ENCODE peak calls at places on chromosomes 4 and X, in five cellular contexts. V, J, T, D and U are unnamed samples.

GRCh38 chrX:39534949-39535348 is 562.8 kb downstream of the BCOR start:
- DNase-seq in V (no peak), J (no peak), T (no peak), D (no peak), U (no peak)

GRCh38 chr4:151266542-151266941 is 10.4 kb upstream of the PRSS48 start:
- DNase-seq in V (peak; percentile 59), J (no peak), T (no peak), D (no peak), U (no peak)

GRCh38 chr4:112130903-112131302 is 14.4 kb upstream of the FAM241A start:
- DNase-seq in V (peak; percentile 65), J (no peak), T (no peak), D (no peak), U (no peak)

GRCh38 chr4:128394778-128395177 is 107.2 kb upstream of the PGRMC2 start:
- DNase-seq in V (peak; percentile 80), J (no peak), T (peak; percentile 79), D (no peak), U (no peak)

GRCh38 chr4:155672342-155672741 is 5.7 kb downstream of the GUCY1A1 start:
- DNase-seq in V (no peak), J (no peak), T (no peak), D (no peak), U (no peak)

GRCh38 chr4:31228068-31228467 is 507.9 kb downstream of the PCDH7 start:
- DNase-seq in V (no peak), J (no peak), T (no peak), D (no peak), U (no peak)

GRCh38 chr4:149101649-149102048 is 659.4 kb upstream of the NR3C2 start:
- DNase-seq in V (no peak), J (no peak), T (no peak), D (no peak), U (no peak)

GRCh38 chr4:159190646-159191045 is 87.8 kb downstream of the RAPGEF2 start:
- DNase-seq in V (no peak), J (no peak), T (no peak), D (no peak), U (no peak)

GRCh38 chr4:150253416-150253815 is 175.2 kb downstream of the DCLK2 start:
- DNase-seq in V (no peak), J (no peak), T (no peak), D (no peak), U (no peak)

GRCh38 chr4:80374180-80374579 is 38.6 kb downstream of the CFAP299 start:
- DNase-seq in V (no peak), J (no peak), T (no peak), D (no peak), U (no peak)

GRCh38 chr4:165765053-165765452 is 108.0 kb upstream of the TLL1 start:
- DNase-seq in V (no peak), J (no peak), T (no peak), D (no peak), U (no peak)

GRCh38 chr4:174702974-174703478 is 126.0 kb downstream of the GLRA3 start:
- DNase-seq in V (peak; percentile 63), J (no peak), T (no peak), D (no peak), U (peak; percentile 14)

GRCh38 chrX:46681849-46682248 is 77.1 kb downstream of the SLC9A7 start:
- DNase-seq in V (peak; percentile 54), J (no peak), T (no peak), D (no peak), U (no peak)

GRCh38 chr4:113248320-113248719 is 198.9 kb downstream of the ANK2 start:
- DNase-seq in V (no peak), J (peak; percentile 49), T (peak; percentile 48), D (peak; percentile 42), U (no peak)

DNA sequence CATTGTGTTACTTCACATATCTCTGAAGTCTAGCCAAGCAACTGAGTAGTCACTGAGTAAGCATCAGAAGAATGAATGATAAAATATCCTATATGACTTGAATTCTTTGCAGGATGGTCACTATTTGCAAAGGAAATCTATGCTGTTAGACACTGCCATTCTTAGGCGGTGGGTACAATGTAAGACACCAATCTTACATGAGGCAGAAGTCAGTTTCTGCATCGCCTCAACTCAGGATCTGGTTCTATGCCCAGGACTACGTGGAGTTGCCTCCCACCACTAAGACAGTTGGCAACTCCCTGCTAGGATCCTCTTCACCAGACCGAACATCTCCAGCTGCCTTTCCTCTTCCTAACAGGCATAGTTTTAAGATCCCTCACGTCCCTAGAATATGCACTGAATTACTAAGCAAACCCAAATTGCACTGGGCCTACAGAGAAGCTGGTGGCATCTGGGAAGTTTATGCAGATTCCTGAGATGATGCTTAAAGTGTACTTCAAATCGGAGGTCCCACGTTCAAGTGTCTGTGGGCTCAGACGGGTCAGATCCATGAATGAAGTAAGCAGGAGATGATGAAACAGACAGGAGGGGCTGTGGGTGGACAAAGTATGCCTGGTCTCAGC is 45.6 kb downstream of the SEL1L3 start:
- DNase-seq in V (peak; percentile 92), J (no peak), T (no peak), D (no peak), U (peak; percentile 68)
- H3K36me3 ChIP-seq in V (no peaks in the 10 kb centered on the region), J (no peaks in the 10 kb centered on the region), T (no peaks in the 10 kb centered on the region), D (peaks cover 84% of the 10 kb centered on the region), U (no peaks in the 10 kb centered on the region)

GRCh38 chr4:1080961-1081688 is 32.2 kb downstream of the RNF212 start:
- DNase-seq in V (peak; percentile 72), J (no peak), T (no peak), D (peak; percentile 71), U (no peak)

GRCh38 chr4:1078490-1078889 is 34.9 kb downstream of the RNF212 start:
- DNase-seq in V (no peak), J (no peak), T (no peak), D (no peak), U (no peak)

GRCh38 chr4:1080432-1080831 is 32.9 kb downstream of the RNF212 start:
- DNase-seq in V (no peak), J (no peak), T (no peak), D (no peak), U (no peak)

GRCh38 chr4:1081689-1082040 is 31.7 kb downstream of the RNF212 start:
- DNase-seq in V (peak; percentile 38), J (no peak), T (no peak), D (no peak), U (no peak)

DNA sequence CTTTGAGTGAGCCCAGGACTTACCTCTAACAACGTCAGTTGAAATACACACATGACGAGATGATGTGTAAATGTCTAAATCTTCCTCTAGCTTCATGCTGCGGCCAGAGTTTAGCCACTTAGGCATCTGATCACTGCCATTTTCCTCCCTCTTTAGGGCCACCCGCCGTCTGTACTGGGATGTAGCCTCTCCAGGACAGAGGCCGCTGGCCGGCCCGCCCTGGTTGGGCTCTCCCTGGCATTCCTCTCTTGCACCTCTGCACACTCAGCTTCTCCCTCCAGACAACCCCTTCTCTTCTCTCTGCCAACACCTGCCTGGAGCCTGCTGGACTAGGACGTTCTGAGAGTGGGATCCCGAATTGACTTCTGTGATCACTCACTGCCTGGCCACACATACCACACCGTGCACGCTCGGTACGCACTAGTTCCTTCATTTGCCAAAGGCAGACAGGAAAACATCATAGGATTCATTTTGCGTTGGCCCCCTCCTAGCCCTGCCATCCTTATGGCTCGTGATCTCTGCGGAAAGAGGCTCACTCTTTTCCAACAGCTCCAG is 33.6 kb downstream of the RNF212 start:
- DNase-seq in V (no peak), J (no peak), T (no peak), D (no peak), U (no peak)
- H3K27ac ChIP-seq in V (no peak overlapping the region), J (no peak overlapping the region), T (no peak overlapping the region), D (no peak overlapping the region), U (no peak overlapping the region)

DNA sequence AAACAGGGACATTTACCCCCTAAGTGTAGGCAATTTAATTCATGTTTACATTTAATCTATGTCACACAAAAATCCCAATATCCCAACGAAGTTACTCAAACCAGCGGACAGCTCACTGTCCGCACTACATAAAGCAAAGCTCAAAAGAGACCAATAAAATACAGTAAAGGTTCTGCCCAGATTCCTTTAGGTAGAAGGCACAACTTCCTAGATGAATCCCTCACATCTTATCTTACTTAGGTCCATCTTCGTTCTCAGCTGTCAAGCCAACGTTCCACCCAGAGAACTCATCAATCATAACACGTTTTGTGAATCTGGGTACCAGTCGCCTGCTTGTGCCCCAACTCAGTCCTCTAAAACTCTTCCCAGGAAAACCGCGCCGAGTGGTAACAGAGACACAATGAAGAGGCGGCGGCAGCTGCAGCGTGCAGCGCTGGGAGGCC is 1.7 kb downstream of the HNRNPDL start:
- DNase-seq in V (no peak), J (no peak), T (no peak), D (no peak), U (no peak)
- H3K36me3 ChIP-seq in V (peaks cover 20% of the 10 kb centered on the region), J (peaks cover 36% of the 10 kb centered on the region), T (peaks cover 4% of the 10 kb centered on the region), D (peaks cover 45% of the 10 kb centered on the region), U (peaks cover 49% of the 10 kb centered on the region)

GRCh38 chrX:129769467-129770154 is 10.1 kb upstream of the SASH3 start:
- DNase-seq in V (peak; percentile 6), J (no peak), T (peak; percentile 46), D (peak; percentile 82), U (no peak)

GRCh38 chrX:129768186-129768585 is 11.6 kb upstream of the SASH3 start:
- DNase-seq in V (no peak), J (no peak), T (peak; percentile 26), D (no peak), U (no peak)

GRCh38 chrX:129772796-129773431 is 6.8 kb upstream of the SASH3 start:
- DNase-seq in V (no peak), J (peak; percentile 72), T (peak; percentile 79), D (peak; percentile 93), U (no peak)

GRCh38 chrX:129771266-129771995 is 8.3 kb upstream of the SASH3 start:
- DNase-seq in V (no peak), J (no peak), T (peak; percentile 26), D (no peak), U (no peak)

DNA sequence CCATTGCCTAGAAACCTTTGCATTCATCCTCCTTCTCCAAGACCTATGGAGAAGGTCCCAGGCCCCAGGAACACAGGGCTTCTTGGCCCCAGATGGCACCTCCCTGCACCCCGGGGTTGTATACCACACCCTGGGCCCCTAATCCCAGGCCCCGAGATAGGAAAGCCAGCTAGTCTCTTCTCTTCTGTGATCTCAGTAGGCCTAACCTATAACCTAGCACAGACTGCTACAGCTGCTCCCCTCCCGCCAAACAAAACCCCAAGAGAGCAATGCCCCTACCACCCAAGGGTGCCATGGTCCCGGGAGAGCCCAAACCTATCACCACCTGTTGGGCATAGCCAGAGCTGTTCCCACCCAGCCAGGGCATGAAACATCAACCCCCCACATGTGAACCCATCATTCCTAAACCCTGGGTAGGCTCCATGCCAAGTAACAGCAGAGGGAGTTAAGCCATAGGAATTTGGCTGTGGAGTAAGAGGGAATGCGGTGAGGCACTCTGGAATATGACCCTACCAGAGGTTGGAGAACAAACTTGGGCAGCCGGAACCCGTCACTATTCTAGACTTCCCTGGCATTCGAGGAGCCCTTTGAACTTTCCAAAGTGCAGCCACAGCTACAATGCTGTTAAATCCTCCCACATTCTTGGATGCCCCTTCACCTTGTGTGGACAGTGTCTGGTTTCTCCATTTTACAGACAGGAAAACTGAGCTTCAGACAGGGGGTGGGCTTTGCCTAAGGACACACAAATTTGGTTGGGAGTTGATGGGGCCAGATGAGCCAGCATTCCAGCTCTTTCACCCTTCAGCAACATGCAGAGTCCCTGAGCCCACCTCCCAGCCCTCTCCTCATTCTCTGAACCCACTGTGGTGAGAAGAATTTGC is 10.9 kb upstream of the SASH3 start:
- DNase-seq in V (peak; percentile 48), J (no peak), T (peak; percentile 14), D (no peak), U (no peak)
- H3K27ac ChIP-seq in V (no peak overlapping the region), J (no peak overlapping the region), T (no peak overlapping the region), D (peak overlapping the region; percentile 78), U (no peak overlapping the region)

DNA sequence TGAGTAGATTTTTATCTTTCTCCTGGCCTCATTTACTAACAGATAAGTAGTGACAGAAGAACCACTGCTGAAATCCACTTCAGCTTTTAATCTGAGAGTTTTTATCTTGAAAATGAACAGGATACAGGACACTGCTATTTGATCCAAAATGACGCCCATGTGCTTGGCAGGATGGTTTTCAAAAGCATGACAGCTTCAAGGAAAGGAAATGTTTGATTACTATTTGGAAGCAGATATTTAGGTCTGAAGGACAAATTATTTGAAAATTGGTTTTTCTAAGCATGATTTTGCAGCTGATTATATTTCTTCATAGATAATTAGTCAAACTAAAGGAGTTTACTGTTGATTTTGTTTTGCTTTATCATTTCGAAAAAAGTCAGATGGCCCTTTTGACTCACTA is 11.1 kb downstream of the PACRGL start:
- DNase-seq in V (no peak), J (no peak), T (no peak), D (peak; percentile 28), U (no peak)
- H3K36me3 ChIP-seq in V (no peaks in the 10 kb centered on the region), J (peaks cover 24% of the 10 kb centered on the region), T (peaks cover 2% of the 10 kb centered on the region), D (peaks cover 45% of the 10 kb centered on the region), U (peaks cover 3% of the 10 kb centered on the region)